ENCODE peak calls at places on chromosome 20, in four cellular contexts. L, E, O and A are unnamed samples.

GRCh38 chr20:32982617-32983458 is 21.4 kb downstream of the SUN5 start:
- DNase-seq in L (no peak), E (peak), O (no peak), A (no peak)

GRCh38 chr20:46013826-46014516 is 5.3 kb downstream of the MMP9 start:
- DNase-seq in L (peak), E (no peak), O (peak), A (peak)

GRCh38 chr20:38617011-38617829 is 15.6 kb downstream of the ARHGAP40 start:
- DNase-seq in L (no peak), E (no peak), O (peak), A (no peak)

GRCh38 chr20:20373046-20373706 is 5.3 kb downstream of the INSM1 start:
- DNase-seq in L (no peak), E (peak), O (peak), A (peak)

GRCh38 chr20:37414133-37414532 is 68.2 kb downstream of the SRC start:
- DNase-seq in L (no peak), E (no peak), O (no peak), A (no peak)

GRCh38 chr20:11350126-11351005 is 567.3 kb upstream of the BTBD3 start:
- DNase-seq in L (no peak), E (no peak), O (no peak), A (peak)

GRCh38 chr20:50380697-50381040 is 129.5 kb upstream of the PTPN1 start:
- DNase-seq in L (no peak), E (no peak), O (peak), A (peak)

GRCh38 chr20:16607364-16608264 is 34.4 kb upstream of the KIF16B start:
- DNase-seq in L (no peak), E (no peak), O (peak), A (no peak)

GRCh38 chr20:36663026-36663425 is 17.0 kb upstream of the SLA2 start:
- DNase-seq in L (no peak), E (no peak), O (no peak), A (peak)

GRCh38 chr20:35171753-35172433 is at the start of gene PROCR:
- DNase-seq in L (peak), E (peak), O (peak), A (peak)

GRCh38 chr20:61850457-61850856 is 215.2 kb downstream of the TAF4 start:
- DNase-seq in L (no peak), E (no peak), O (no peak), A (no peak)

GRCh38 chr20:3168079-3168828 is 5.1 kb downstream of the LZTS3 start:
- DNase-seq in L (peak), E (no peak), O (no peak), A (no peak)